ENCODE peak calls at places on chromosome 17, in four cellular contexts. C, K, R and Z are unnamed samples.
A peak's percentile ranks its signal among the peaks of the same experiment; 100 is the strongest.

GRCh38 chr17:58318065-58318481 is 10.5 kb downstream of the TSPOAP1 start:
- DNase-seq in R (no peak), C (no peak), K (no peak), Z (no peak)

GRCh38 chr17:13462673-13463124 is 139.0 kb downstream of the HS3ST3A1 start:
- DNase-seq in K (no peak), R (no peak), C (no peak), Z (no peak)

GRCh38 chr17:79005063-79005861 is 4.3 kb downstream of the CANT1 start:
- DNase-seq in C (no peak), K (no peak), R (peak; percentile 92), Z (no peak)

GRCh38 chr17:57810740-57811632 is 38.9 kb downstream of the MRPS23 start:
- DNase-seq in C (no peak), K (no peak), R (peak; percentile 20), Z (no peak)

GRCh38 chr17:57121308-57122042 is 36.4 kb downstream of the AKAP1 start:
- DNase-seq in R (no peak), C (no peak), K (no peak), Z (peak; percentile 56)

GRCh38 chr17:7587420-7587786 is 2.5 kb downstream of the SOX15 start:
- DNase-seq in R (no peak), K (no peak), C (no peak), Z (no peak)

GRCh38 chr17:81652901-81653771 is 3.2 kb downstream of the PDE6G start:
- DNase-seq in C (no peak), R (no peak), K (no peak), Z (no peak)

GRCh38 chr17:76196675-76197074 is 43.6 kb downstream of the RNF157 start:
- DNase-seq in R (no peak), C (peak; percentile 59), K (no peak), Z (no peak)

GRCh38 chr17:45672301-45672700 is 111.8 kb upstream of the CRHR1 start:
- DNase-seq in K (no peak), R (no peak), C (no peak), Z (no peak)

GRCh38 chr17:3887394-3887793 is 5.5 kb downstream of the CAMKK1 start:
- DNase-seq in K (no peak), C (no peak), R (no peak), Z (no peak)
- H3K27ac ChIP-seq in K (no peak overlapping the region), C (peak overlapping the region; percentile 56), R (peak overlapping the region; percentile 72), Z (no peak overlapping the region)

GRCh38 chr17:50909765-50910661 is 43.9 kb upstream of the TOB1 start:
- DNase-seq in R (no peak), C (no peak), K (peak; percentile 65), Z (no peak)

GRCh38 chr17:50906443-50906842 is 40.3 kb upstream of the TOB1 start:
- DNase-seq in K (no peak), C (no peak), R (no peak), Z (no peak)

GRCh38 chr17:50911450-50911849 is 45.3 kb upstream of the TOB1 start:
- DNase-seq in K (no peak), R (no peak), C (no peak), Z (no peak)

GRCh38 chr17:50908140-50908859 is 42.1 kb upstream of the TOB1 start:
- DNase-seq in R (no peak), K (no peak), C (no peak), Z (no peak)

DNA sequence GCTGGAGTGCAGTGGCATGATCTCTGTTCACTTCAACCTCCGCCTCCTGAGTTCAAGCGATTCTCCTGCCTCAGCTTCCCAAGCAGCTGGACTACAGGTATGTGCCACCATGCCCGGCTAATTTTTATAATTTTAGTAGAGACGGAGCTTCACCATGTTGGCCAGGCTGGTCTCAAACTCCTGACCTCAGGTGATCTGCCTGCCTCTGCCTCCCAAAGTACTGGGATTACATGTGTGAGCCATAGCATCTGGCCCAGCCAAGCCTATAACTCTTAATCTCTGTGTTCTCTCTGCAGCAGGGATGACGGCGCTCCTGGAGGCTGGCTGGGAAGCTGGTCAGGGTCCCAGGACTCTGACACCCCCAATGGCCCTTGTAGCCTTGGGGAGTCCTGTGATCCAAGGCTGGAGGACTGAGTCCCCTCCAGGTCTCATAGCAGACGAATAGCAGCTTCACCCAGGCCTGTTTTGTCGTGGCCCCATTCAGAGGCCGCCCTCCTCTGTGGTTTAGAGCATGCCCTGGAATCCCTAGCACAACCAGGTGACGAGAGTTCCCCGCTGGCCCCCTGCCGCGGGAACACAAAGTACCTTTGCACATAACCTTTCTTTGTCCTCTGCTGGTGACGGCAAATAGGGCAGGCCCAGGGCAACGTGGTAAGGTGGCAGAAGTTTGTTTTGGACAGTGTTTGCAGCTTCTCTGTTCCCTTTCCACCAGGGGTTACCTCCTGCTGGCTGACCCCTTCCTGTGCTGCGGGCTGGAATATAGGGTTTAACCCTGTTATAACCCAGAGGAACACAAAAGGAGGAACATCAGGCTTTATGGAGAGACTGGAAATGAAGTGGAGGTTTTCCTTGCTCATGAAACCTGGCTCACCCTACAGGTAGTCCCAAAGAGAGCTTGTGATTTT is 43.0 kb upstream of the TOB1 start:
- DNase-seq in R (no peak), C (peak; percentile 46), K (peak; percentile 52), Z (no peak)
- H3K27ac ChIP-seq in R (no peak overlapping the region), C (peak overlapping the region; percentile 42), K (peak overlapping the region; percentile 81), Z (peak overlapping the region; percentile 69)

GRCh38 chr17:61250335-61250890 is 149.2 kb upstream of the TBX2 start:
- DNase-seq in C (no peak), K (no peak), R (no peak), Z (peak; percentile 45)
- H3K27ac ChIP-seq in C (peak overlapping the region; percentile 44), K (no peak overlapping the region), R (no peak overlapping the region), Z (no peak overlapping the region)

DNA sequence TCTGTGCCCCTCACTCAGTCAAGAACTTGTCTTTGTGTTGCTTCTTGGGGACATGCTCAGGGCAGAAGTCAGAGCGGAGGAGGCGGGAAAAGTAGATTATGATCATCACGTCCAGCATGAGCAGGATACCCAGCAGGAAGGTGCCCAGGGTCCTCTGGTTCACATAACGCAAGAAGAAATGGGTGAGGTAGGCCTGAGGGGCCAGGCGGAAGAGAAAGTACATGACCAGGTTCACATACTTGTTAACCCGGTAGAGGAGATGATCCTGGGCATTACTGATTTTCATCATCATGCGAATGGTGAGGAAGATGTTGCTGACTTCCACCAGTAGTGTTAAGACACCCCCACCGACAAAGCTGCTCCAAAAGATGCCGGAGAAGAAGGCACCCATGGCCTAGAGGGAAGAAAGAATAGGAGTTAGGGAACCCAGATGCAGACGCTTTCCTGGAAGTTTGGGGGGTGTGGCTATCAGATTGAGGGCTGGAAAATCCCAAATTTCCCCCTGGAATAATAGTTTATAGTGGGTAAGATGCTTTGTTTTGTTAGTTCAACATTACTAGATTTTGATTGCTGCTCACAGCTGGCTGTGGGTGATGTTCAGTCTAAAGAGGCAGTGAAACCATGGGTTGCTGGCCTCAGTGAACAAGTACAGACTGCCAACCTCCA is 1.4 kb downstream of the TLCD1 start:
- DNase-seq in K (no peak), R (no peak), C (no peak), Z (no peak)
- H3K27ac ChIP-seq in K (no peak overlapping the region), R (peak overlapping the region; percentile 99), C (peak overlapping the region; percentile 97), Z (peak overlapping the region; percentile 69)

DNA sequence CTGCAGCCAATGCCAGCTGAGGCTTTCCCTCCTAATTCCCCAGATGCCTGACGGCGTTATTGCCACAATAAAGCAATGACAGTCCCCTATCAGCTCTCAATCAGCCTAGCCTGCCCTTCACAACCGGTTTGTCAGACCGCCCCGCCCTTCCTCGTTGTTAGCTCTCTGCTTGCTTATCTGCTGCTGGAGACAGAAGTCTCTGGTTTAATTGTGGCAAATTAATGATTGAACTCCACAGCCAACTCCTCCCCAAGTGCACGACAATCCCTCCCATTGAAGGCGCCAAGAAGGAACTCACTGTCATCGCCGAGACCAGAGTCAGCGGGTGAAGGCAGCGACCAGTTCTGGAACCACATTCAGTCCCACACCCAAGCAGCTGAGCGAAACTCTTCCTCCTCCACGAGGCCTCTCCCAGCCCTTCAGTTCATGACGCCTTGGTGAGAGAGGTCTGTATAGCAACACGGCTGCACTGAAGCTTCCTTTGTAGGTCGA is 474.4 kb downstream of the SLC39A11 start:
- DNase-seq in C (no peak), K (peak; percentile 29), R (peak; percentile 96), Z (peak; percentile 10)
- H3K27ac ChIP-seq in C (peak overlapping the region; percentile 53), K (no peak overlapping the region), R (peak overlapping the region; percentile 87), Z (no peak overlapping the region)

DNA sequence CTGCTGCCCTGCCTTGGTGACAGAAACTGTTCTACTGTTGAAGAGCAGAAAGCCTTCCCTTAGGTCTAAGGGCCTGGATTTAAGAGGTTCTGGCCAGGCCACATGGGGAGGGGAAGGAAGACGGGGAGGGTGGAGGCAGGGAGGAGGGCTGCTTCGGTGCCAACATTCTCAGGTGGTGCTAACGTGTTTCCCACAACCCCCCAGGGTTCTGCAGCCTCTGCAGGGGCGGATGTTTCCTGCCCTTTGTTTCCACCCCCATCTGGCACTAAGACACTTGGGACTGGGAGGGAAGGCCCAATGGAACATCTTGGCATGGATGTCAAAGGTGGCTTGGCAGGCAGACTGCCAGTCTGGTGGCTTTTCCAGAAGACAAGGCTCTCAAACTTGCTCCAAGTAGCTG is 12.7 kb downstream of the HIC1 start:
- DNase-seq in K (no peak), R (no peak), C (no peak), Z (peak; percentile 79)
- H3K27ac ChIP-seq in K (no peak overlapping the region), R (peak overlapping the region; percentile 53), C (peak overlapping the region; percentile 54), Z (no peak overlapping the region)

DNA sequence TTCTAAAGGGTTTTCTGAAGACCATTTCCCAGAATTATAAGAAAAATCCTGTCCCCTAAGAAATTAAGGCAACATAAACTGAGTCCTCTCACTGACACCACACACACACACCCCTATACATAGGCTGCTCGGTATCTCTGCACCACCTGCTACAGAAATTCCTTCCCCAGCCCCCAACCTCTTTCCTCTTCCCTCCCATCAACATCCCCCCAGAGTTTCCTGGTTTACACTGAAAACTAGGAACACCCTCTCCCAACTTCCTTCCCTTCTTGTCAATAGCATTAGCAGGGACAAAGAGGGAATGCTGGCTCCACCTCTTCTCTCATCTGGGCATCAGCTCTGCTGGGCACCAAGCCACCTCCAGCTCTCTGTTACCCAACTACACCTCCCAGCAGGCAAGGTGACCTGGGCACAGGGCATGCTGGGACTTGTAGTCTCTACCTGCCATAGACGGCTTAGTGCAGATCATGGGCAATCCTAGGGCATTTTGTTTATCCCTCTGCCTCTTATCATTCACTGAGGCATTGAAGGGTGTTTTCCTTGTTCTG is 15.7 kb downstream of the CAVIN1 start:
- DNase-seq in K (peak; percentile 51), R (peak; percentile 84), C (peak; percentile 71), Z (peak; percentile 80)
- H3K27ac ChIP-seq in K (no peak overlapping the region), R (peak overlapping the region; percentile 3), C (peak overlapping the region; percentile 74), Z (no peak overlapping the region)

DNA sequence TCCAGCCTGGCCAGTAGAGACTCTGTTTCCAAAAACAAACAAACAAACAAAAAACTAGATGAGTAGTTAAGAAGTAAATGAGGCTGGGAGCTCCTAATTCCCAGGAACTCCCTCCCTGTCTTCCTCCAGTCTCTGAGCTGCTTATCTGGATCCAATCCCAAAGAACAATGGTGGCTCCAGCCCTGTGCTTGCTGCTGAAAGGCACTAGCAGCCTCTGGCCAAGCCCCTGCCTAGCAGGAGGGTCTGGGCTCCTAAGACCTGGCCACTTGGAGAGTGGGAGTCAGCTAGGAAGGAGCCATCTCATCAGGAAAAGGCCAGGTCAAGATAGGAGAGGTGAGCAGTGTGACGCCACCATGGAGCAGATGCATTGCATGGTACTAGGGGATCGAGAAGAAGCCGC is 14.3 kb upstream of the SLC35B1 start:
- DNase-seq in K (no peak), R (no peak), C (no peak), Z (no peak)
- H3K27ac ChIP-seq in K (peak overlapping the region; percentile 8), R (no peak overlapping the region), C (no peak overlapping the region), Z (no peak overlapping the region)